ENCODE peak calls at places on chromosomes 4 and X, in seven cellular contexts. One of them, this sample, is unnamed.

GRCh38 chr4:16253127-16253960 is 27.1 kb upstream of the TAPT1 start:
- DNase-seq in HCT116: no peak
- DNase-seq in A549: peak
- DNase-seq in K562: no peak
- DNase-seq in HepG2: peak
- DNase-seq in H1: no peak
- DNase-seq in GM12878: no peak
- DNase-seq in this sample: peak

GRCh38 chr4:150181536-150181935 is 103.3 kb downstream of the DCLK2 start:
- DNase-seq in HCT116: no peak
- DNase-seq in A549: no peak
- DNase-seq in K562: no peak
- DNase-seq in HepG2: no peak
- DNase-seq in H1: no peak
- DNase-seq in GM12878: no peak
- DNase-seq in this sample: peak

GRCh38 chr4:101037249-101037648 is 310.1 kb downstream of the PPP3CA start:
- DNase-seq in HCT116: peak
- DNase-seq in A549: no peak
- DNase-seq in K562: no peak
- DNase-seq in HepG2: peak
- DNase-seq in H1: no peak
- DNase-seq in GM12878: no peak
- DNase-seq in this sample: no peak

GRCh38 chr4:9691221-9692065 is 90.0 kb upstream of the DRD5 start:
- DNase-seq in HCT116: peak
- DNase-seq in A549: peak
- DNase-seq in K562: peak
- DNase-seq in HepG2: peak
- DNase-seq in H1: peak
- DNase-seq in GM12878: peak
- DNase-seq in this sample: peak

GRCh38 chr4:81445196-81445595 is 26.5 kb downstream of the RASGEF1B start:
- DNase-seq in HCT116: no peak
- DNase-seq in A549: no peak
- DNase-seq in K562: no peak
- DNase-seq in HepG2: no peak
- DNase-seq in H1: no peak
- DNase-seq in GM12878: no peak
- DNase-seq in this sample: peak

GRCh38 chr4:83217721-83218522 is 66.7 kb downstream of the COQ2 start:
- DNase-seq in HCT116: no peak
- DNase-seq in A549: no peak
- DNase-seq in K562: no peak
- DNase-seq in HepG2: no peak
- DNase-seq in H1: no peak
- DNase-seq in GM12878: peak
- DNase-seq in this sample: no peak

GRCh38 chr4:136927172-136927571 is 605.1 kb downstream of the PCDH18 start:
- DNase-seq in HCT116: peak
- DNase-seq in A549: peak
- DNase-seq in K562: no peak
- DNase-seq in HepG2: no peak
- DNase-seq in H1: no peak
- DNase-seq in GM12878: no peak
- DNase-seq in this sample: peak

GRCh38 chr4:101555341-101555880 is 208.1 kb upstream of the PPP3CA start:
- DNase-seq in HCT116: no peak
- DNase-seq in A549: no peak
- DNase-seq in K562: no peak
- DNase-seq in HepG2: no peak
- DNase-seq in H1: no peak
- DNase-seq in GM12878: no peak
- DNase-seq in this sample: no peak

GRCh38 chr4:82756061-82756460 is 42.5 kb downstream of the SCD5 start:
- DNase-seq in HCT116: no peak
- DNase-seq in A549: no peak
- DNase-seq in K562: no peak
- DNase-seq in HepG2: no peak
- DNase-seq in H1: no peak
- DNase-seq in GM12878: no peak
- DNase-seq in this sample: no peak

GRCh38 chr4:110636677-110637407 is 14.0 kb upstream of the PITX2 start:
- DNase-seq in HCT116: peak
- DNase-seq in A549: peak
- DNase-seq in K562: no peak
- DNase-seq in HepG2: no peak
- DNase-seq in H1: no peak
- DNase-seq in GM12878: no peak
- DNase-seq in this sample: peak

GRCh38 chr4:123559955-123560669 is 163.5 kb downstream of the SPRY1 start:
- DNase-seq in HCT116: no peak
- DNase-seq in A549: no peak
- DNase-seq in K562: no peak
- DNase-seq in HepG2: peak
- DNase-seq in H1: no peak
- DNase-seq in GM12878: no peak
- DNase-seq in this sample: peak

GRCh38 chr4:123444298-123444731 is 47.7 kb downstream of the SPRY1 start:
- DNase-seq in HCT116: no peak
- DNase-seq in A549: no peak
- DNase-seq in K562: peak
- DNase-seq in HepG2: peak
- DNase-seq in H1: peak
- DNase-seq in GM12878: peak
- DNase-seq in this sample: peak

GRCh38 chr4:33340168-33340567 is 2620.0 kb downstream of the PCDH7 start:
- DNase-seq in HCT116: no peak
- DNase-seq in A549: no peak
- DNase-seq in K562: no peak
- DNase-seq in HepG2: no peak
- DNase-seq in H1: no peak
- DNase-seq in GM12878: no peak
- DNase-seq in this sample: no peak

GRCh38 chrX:142702749-142703148 is 323.0 kb upstream of the SPANXN4 start:
- DNase-seq in HCT116: no peak
- DNase-seq in A549: no peak
- DNase-seq in K562: no peak
- DNase-seq in HepG2: no peak
- DNase-seq in H1: no peak
- DNase-seq in GM12878: no peak
- DNase-seq in this sample: no peak

GRCh38 chr4:55611358-55612059 is 19.5 kb upstream of the PDCL2 start:
- DNase-seq in HCT116: no peak
- DNase-seq in A549: no peak
- DNase-seq in K562: no peak
- DNase-seq in HepG2: no peak
- DNase-seq in H1: no peak
- DNase-seq in GM12878: no peak
- DNase-seq in this sample: no peak

GRCh38 chrX:37060999-37061398 is 52.8 kb downstream of the FAM47C start:
- DNase-seq in HCT116: peak
- DNase-seq in A549: peak
- DNase-seq in K562: peak
- DNase-seq in HepG2: peak
- DNase-seq in H1: no peak
- DNase-seq in GM12878: no peak
- DNase-seq in this sample: peak

GRCh38 chr4:48557478-48557877 is 67.4 kb downstream of the ZAR1 start:
- DNase-seq in HCT116: no peak
- DNase-seq in A549: peak
- DNase-seq in K562: peak
- DNase-seq in HepG2: no peak
- DNase-seq in H1: no peak
- DNase-seq in GM12878: no peak
- DNase-seq in this sample: no peak

GRCh38 chr4:10129196-10130185 is 12.9 kb upstream of the WDR1 start:
- DNase-seq in HCT116: no peak
- DNase-seq in A549: no peak
- DNase-seq in K562: no peak
- DNase-seq in HepG2: no peak
- DNase-seq in H1: no peak
- DNase-seq in GM12878: no peak
- DNase-seq in this sample: no peak

GRCh38 chrX:1524874-1525582 is 12.0 kb downstream of the P2RY8 start:
- DNase-seq in HCT116: no peak
- DNase-seq in A549: no peak
- DNase-seq in K562: no peak
- DNase-seq in HepG2: no peak
- DNase-seq in H1: no peak
- DNase-seq in GM12878: no peak
- DNase-seq in this sample: no peak

GRCh38 chr4:7387925-7388324 is 46.8 kb downstream of the PSAPL1 start:
- DNase-seq in HCT116: no peak
- DNase-seq in A549: no peak
- DNase-seq in K562: no peak
- DNase-seq in HepG2: no peak
- DNase-seq in H1: no peak
- DNase-seq in GM12878: no peak
- DNase-seq in this sample: no peak

GRCh38 chr4:152700151-152700550 is 20.4 kb upstream of the TMEM154 start:
- DNase-seq in HCT116: no peak
- DNase-seq in A549: no peak
- DNase-seq in K562: no peak
- DNase-seq in HepG2: no peak
- DNase-seq in H1: no peak
- DNase-seq in GM12878: no peak
- DNase-seq in this sample: no peak
- TF ChIP-seq CEBPB in HCT116: no peak
- TF ChIP-seq CEBPB in A549: no peak
- TF ChIP-seq CEBPB in K562: no peak
- TF ChIP-seq CEBPB in HepG2: no peak
- TF ChIP-seq CEBPB in H1: no peak
- TF ChIP-seq CEBPB in GM12878: no peak
- TF ChIP-seq CEBPB in this sample: no peak

GRCh38 chr4:85548841-85549240 is 73.9 kb downstream of the ARHGAP24 start:
- DNase-seq in HCT116: no peak
- DNase-seq in A549: no peak
- DNase-seq in K562: no peak
- DNase-seq in HepG2: no peak
- DNase-seq in H1: no peak
- DNase-seq in GM12878: no peak
- DNase-seq in this sample: no peak

GRCh38 chr4:85544751-85545150 is 69.8 kb downstream of the ARHGAP24 start:
- DNase-seq in HCT116: no peak
- DNase-seq in A549: no peak
- DNase-seq in K562: no peak
- DNase-seq in HepG2: no peak
- DNase-seq in H1: no peak
- DNase-seq in GM12878: no peak
- DNase-seq in this sample: no peak

GRCh38 chr4:85548116-85548515 is 73.2 kb downstream of the ARHGAP24 start:
- DNase-seq in HCT116: no peak
- DNase-seq in A549: peak
- DNase-seq in K562: no peak
- DNase-seq in HepG2: no peak
- DNase-seq in H1: no peak
- DNase-seq in GM12878: no peak
- DNase-seq in this sample: no peak

DNA sequence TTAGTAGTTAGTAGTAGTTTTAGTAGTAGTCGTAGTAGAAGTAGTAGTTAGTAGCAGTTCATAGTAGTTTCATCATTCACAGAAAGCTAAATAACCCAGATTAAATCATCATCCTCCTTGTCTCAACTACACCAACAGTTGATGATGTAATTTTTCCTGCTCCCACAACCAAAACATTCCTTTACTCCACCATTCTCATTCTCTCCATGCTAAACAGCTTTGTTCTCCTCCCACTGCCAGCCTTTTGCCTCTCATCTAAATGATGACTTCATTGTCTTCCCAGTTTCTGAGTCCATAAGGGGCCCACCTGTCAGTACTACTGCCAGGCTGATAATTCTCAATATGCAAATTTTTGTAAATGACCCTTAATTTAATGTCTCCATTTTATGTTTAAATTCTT is 68.9 kb downstream of the ARHGAP24 start:
- DNase-seq in HCT116: no peak
- DNase-seq in A549: no peak
- DNase-seq in K562: no peak
- DNase-seq in HepG2: no peak
- DNase-seq in H1: no peak
- DNase-seq in GM12878: no peak
- DNase-seq in this sample: peak
- TF ChIP-seq CEBPB in HCT116: no peak
- TF ChIP-seq CEBPB in A549: no peak
- TF ChIP-seq CEBPB in K562: no peak
- TF ChIP-seq CEBPB in HepG2: no peak
- TF ChIP-seq CEBPB in H1: no peak
- TF ChIP-seq CEBPB in GM12878: no peak
- TF ChIP-seq CEBPB in this sample: no peak

GRCh38 chr4:40576651-40577480 is 52.8 kb downstream of the RBM47 start:
- DNase-seq in HCT116: peak
- DNase-seq in A549: peak
- DNase-seq in K562: peak
- DNase-seq in HepG2: peak
- DNase-seq in H1: no peak
- DNase-seq in GM12878: peak
- DNase-seq in this sample: peak
- TF ChIP-seq CEBPB in HCT116: no peak
- TF ChIP-seq CEBPB in A549: peak
- TF ChIP-seq CEBPB in K562: no peak
- TF ChIP-seq CEBPB in HepG2: peak
- TF ChIP-seq CEBPB in H1: no peak
- TF ChIP-seq CEBPB in GM12878: no peak
- TF ChIP-seq CEBPB in this sample: peak

GRCh38 chrX:118100091-118100490 is 16.5 kb downstream of the KLHL13 start:
- DNase-seq in HCT116: no peak
- DNase-seq in A549: no peak
- DNase-seq in K562: no peak
- DNase-seq in HepG2: no peak
- DNase-seq in H1: no peak
- DNase-seq in GM12878: no peak
- DNase-seq in this sample: no peak
- TF ChIP-seq CEBPB in HCT116: no peak
- TF ChIP-seq CEBPB in A549: no peak
- TF ChIP-seq CEBPB in K562: no peak
- TF ChIP-seq CEBPB in HepG2: no peak
- TF ChIP-seq CEBPB in H1: no peak
- TF ChIP-seq CEBPB in GM12878: no peak
- TF ChIP-seq CEBPB in this sample: no peak

GRCh38 chrX:10617186-10617963 is 3.0 kb downstream of the MID1 start:
- DNase-seq in HCT116: no peak
- DNase-seq in A549: no peak
- DNase-seq in K562: no peak
- DNase-seq in HepG2: no peak
- DNase-seq in H1: no peak
- DNase-seq in GM12878: no peak
- DNase-seq in this sample: no peak
- TF ChIP-seq CEBPB in HCT116: no peak
- TF ChIP-seq CEBPB in A549: no peak
- TF ChIP-seq CEBPB in K562: no peak
- TF ChIP-seq CEBPB in HepG2: no peak
- TF ChIP-seq CEBPB in H1: no peak
- TF ChIP-seq CEBPB in GM12878: no peak
- TF ChIP-seq CEBPB in this sample: no peak

GRCh38 chr4:121728066-121728465 is 31.3 kb upstream of the ANXA5 start:
- DNase-seq in HCT116: no peak
- DNase-seq in A549: peak
- DNase-seq in K562: no peak
- DNase-seq in HepG2: peak
- DNase-seq in H1: no peak
- DNase-seq in GM12878: no peak
- DNase-seq in this sample: peak
- TF ChIP-seq CEBPB in HCT116: no peak
- TF ChIP-seq CEBPB in A549: no peak
- TF ChIP-seq CEBPB in K562: no peak
- TF ChIP-seq CEBPB in HepG2: peak
- TF ChIP-seq CEBPB in H1: no peak
- TF ChIP-seq CEBPB in GM12878: no peak
- TF ChIP-seq CEBPB in this sample: peak

This sample was measured in IMR-90.